ENCODE peak calls at places on chromosome 3, in five cellular contexts. One of them, this sample, is unnamed. For H3K4me1, the result is how much of the 10 kb centered on the place peaks cover.

GRCh38 chr3:138833908-138834358 is 795 bp downstream of the PIK3CB start:
- DNase-seq in mucosa of descending colon: no peak
- DNase-seq in tibial artery: no peak
- DNase-seq in body of pancreas: no peak
- DNase-seq in esophagus squamous epithelium: no peak
- DNase-seq in this sample: no peak

GRCh38 chr3:108486910-108487309 is 23.5 kb downstream of the MYH15 start:
- DNase-seq in mucosa of descending colon: no peak
- DNase-seq in tibial artery: no peak
- DNase-seq in body of pancreas: no peak
- DNase-seq in esophagus squamous epithelium: no peak
- DNase-seq in this sample: no peak

GRCh38 chr3:127670761-127671522 is 1.8 kb upstream of the ABTB1 start:
- DNase-seq in mucosa of descending colon: peak
- DNase-seq in tibial artery: peak
- DNase-seq in body of pancreas: no peak
- DNase-seq in esophagus squamous epithelium: no peak
- DNase-seq in this sample: no peak

GRCh38 chr3:40310690-40311089 is 1.2 kb downstream of the EIF1B start:
- DNase-seq in mucosa of descending colon: no peak
- DNase-seq in tibial artery: no peak
- DNase-seq in body of pancreas: no peak
- DNase-seq in esophagus squamous epithelium: no peak
- DNase-seq in this sample: no peak

GRCh38 chr3:16961621-16962205 is 77.0 kb downstream of the PLCL2 start:
- DNase-seq in mucosa of descending colon: no peak
- DNase-seq in tibial artery: no peak
- DNase-seq in body of pancreas: no peak
- DNase-seq in esophagus squamous epithelium: no peak
- DNase-seq in this sample: no peak

GRCh38 chr3:195188530-195188917 is 82.4 kb downstream of the XXYLT1 start:
- DNase-seq in mucosa of descending colon: no peak
- DNase-seq in tibial artery: no peak
- DNase-seq in body of pancreas: no peak
- DNase-seq in esophagus squamous epithelium: no peak
- DNase-seq in this sample: no peak

GRCh38 chr3:106810461-106810733 is 566.8 kb upstream of the CCDC54 start:
- DNase-seq in mucosa of descending colon: no peak
- DNase-seq in tibial artery: no peak
- DNase-seq in body of pancreas: no peak
- DNase-seq in esophagus squamous epithelium: no peak
- DNase-seq in this sample: no peak

GRCh38 chr3:134794950-134795775 is at the start of gene EPHB1:
- DNase-seq in mucosa of descending colon: peak
- DNase-seq in tibial artery: peak
- DNase-seq in body of pancreas: peak
- DNase-seq in esophagus squamous epithelium: no peak
- DNase-seq in this sample: peak

GRCh38 chr3:194606941-194607340 is 26.3 kb downstream of the TMEM44 start:
- DNase-seq in mucosa of descending colon: no peak
- DNase-seq in tibial artery: no peak
- DNase-seq in body of pancreas: no peak
- DNase-seq in esophagus squamous epithelium: no peak
- DNase-seq in this sample: no peak

GRCh38 chr3:195911946-195912270 is 3.6 kb upstream of the TNK2 start:
- DNase-seq in mucosa of descending colon: no peak
- DNase-seq in tibial artery: peak
- DNase-seq in body of pancreas: no peak
- DNase-seq in esophagus squamous epithelium: no peak
- DNase-seq in this sample: no peak

GRCh38 chr3:94081880-94082279 is 19.0 kb downstream of the NSUN3 start:
- DNase-seq in mucosa of descending colon: no peak
- DNase-seq in tibial artery: no peak
- DNase-seq in body of pancreas: no peak
- DNase-seq in esophagus squamous epithelium: no peak
- DNase-seq in this sample: no peak

GRCh38 chr3:30631237-30631961 is 25.0 kb downstream of the TGFBR2 start:
- DNase-seq in mucosa of descending colon: peak
- DNase-seq in tibial artery: no peak
- DNase-seq in body of pancreas: no peak
- DNase-seq in esophagus squamous epithelium: no peak
- DNase-seq in this sample: no peak

GRCh38 chr3:158723991-158724390 is 8.3 kb downstream of the RARRES1 start:
- DNase-seq in mucosa of descending colon: no peak
- DNase-seq in tibial artery: no peak
- DNase-seq in body of pancreas: no peak
- DNase-seq in esophagus squamous epithelium: no peak
- DNase-seq in this sample: no peak

GRCh38 chr3:66200147-66200546 is 20.7 kb upstream of the SLC25A26 start:
- DNase-seq in mucosa of descending colon: no peak
- DNase-seq in tibial artery: no peak
- DNase-seq in body of pancreas: no peak
- DNase-seq in esophagus squamous epithelium: no peak
- DNase-seq in this sample: no peak

GRCh38 chr3:76859596-76859995 is 180.3 kb upstream of the ROBO2 start:
- DNase-seq in mucosa of descending colon: no peak
- DNase-seq in tibial artery: no peak
- DNase-seq in body of pancreas: no peak
- DNase-seq in esophagus squamous epithelium: no peak
- DNase-seq in this sample: no peak

GRCh38 chr3:120894285-120894684 is 13.7 kb upstream of the STXBP5L start:
- DNase-seq in mucosa of descending colon: no peak
- DNase-seq in tibial artery: no peak
- DNase-seq in body of pancreas: no peak
- DNase-seq in esophagus squamous epithelium: no peak
- DNase-seq in this sample: no peak

GRCh38 chr3:14284694-14285404 is 106.2 kb downstream of the LSM3 start:
- DNase-seq in mucosa of descending colon: no peak
- DNase-seq in tibial artery: no peak
- DNase-seq in body of pancreas: no peak
- DNase-seq in esophagus squamous epithelium: no peak
- DNase-seq in this sample: no peak

GRCh38 chr3:101865751-101866509 is 16.6 kb downstream of the NFKBIZ start:
- DNase-seq in mucosa of descending colon: no peak
- DNase-seq in tibial artery: no peak
- DNase-seq in body of pancreas: peak
- DNase-seq in esophagus squamous epithelium: no peak
- DNase-seq in this sample: no peak

GRCh38 chr3:115922681-115923347 is 299.5 kb downstream of the GAP43 start:
- DNase-seq in mucosa of descending colon: no peak
- DNase-seq in tibial artery: no peak
- DNase-seq in body of pancreas: no peak
- DNase-seq in esophagus squamous epithelium: no peak
- DNase-seq in this sample: no peak

GRCh38 chr3:127589600-127590281 is 792 bp downstream of the TPRA1 start:
- DNase-seq in mucosa of descending colon: peak
- DNase-seq in tibial artery: peak
- DNase-seq in body of pancreas: peak
- DNase-seq in esophagus squamous epithelium: no peak
- DNase-seq in this sample: no peak

GRCh38 chr3:172846706-172847105 is 96.2 kb downstream of the ECT2 start:
- DNase-seq in mucosa of descending colon: no peak
- DNase-seq in tibial artery: no peak
- DNase-seq in body of pancreas: no peak
- DNase-seq in esophagus squamous epithelium: no peak
- DNase-seq in this sample: peak

GRCh38 chr3:40054568-40055222 is 245.3 kb downstream of the MYRIP start:
- DNase-seq in mucosa of descending colon: no peak
- DNase-seq in tibial artery: no peak
- DNase-seq in body of pancreas: no peak
- DNase-seq in esophagus squamous epithelium: no peak
- DNase-seq in this sample: no peak

GRCh38 chr3:130941793-130942192 is 47.9 kb downstream of the ATP2C1 start:
- DNase-seq in mucosa of descending colon: no peak
- DNase-seq in tibial artery: no peak
- DNase-seq in body of pancreas: no peak
- DNase-seq in esophagus squamous epithelium: no peak
- DNase-seq in this sample: no peak

GRCh38 chr3:159532577-159532976 is 456.1 kb upstream of the IL12A start:
- DNase-seq in mucosa of descending colon: no peak
- DNase-seq in tibial artery: no peak
- DNase-seq in body of pancreas: no peak
- DNase-seq in esophagus squamous epithelium: no peak
- DNase-seq in this sample: no peak

GRCh38 chr3:55165704-55166103 is 237.8 kb upstream of the LRTM1 start:
- DNase-seq in mucosa of descending colon: no peak
- DNase-seq in tibial artery: no peak
- DNase-seq in body of pancreas: no peak
- DNase-seq in esophagus squamous epithelium: no peak
- DNase-seq in this sample: no peak

GRCh38 chr3:150140614-150141321 is 170.1 kb upstream of the PFN2 start:
- DNase-seq in mucosa of descending colon: no peak
- DNase-seq in tibial artery: no peak
- DNase-seq in body of pancreas: peak
- DNase-seq in esophagus squamous epithelium: no peak
- DNase-seq in this sample: no peak

GRCh38 chr3:134652886-134653630 is 2.2 kb upstream of the KY start:
- DNase-seq in mucosa of descending colon: no peak
- DNase-seq in tibial artery: no peak
- DNase-seq in body of pancreas: no peak
- DNase-seq in esophagus squamous epithelium: no peak
- DNase-seq in this sample: no peak

GRCh38 chr3:50811893-50812292 is 137.2 kb downstream of the DOCK3 start:
- DNase-seq in mucosa of descending colon: no peak
- DNase-seq in tibial artery: no peak
- DNase-seq in body of pancreas: no peak
- DNase-seq in esophagus squamous epithelium: no peak
- DNase-seq in this sample: no peak

GRCh38 chr3:50817756-50818518 is 143.2 kb downstream of the DOCK3 start:
- DNase-seq in mucosa of descending colon: no peak
- DNase-seq in tibial artery: no peak
- DNase-seq in body of pancreas: no peak
- DNase-seq in esophagus squamous epithelium: no peak
- DNase-seq in this sample: no peak

GRCh38 chr3:50816896-50817295 is 142.2 kb downstream of the DOCK3 start:
- DNase-seq in mucosa of descending colon: no peak
- DNase-seq in tibial artery: no peak
- DNase-seq in body of pancreas: no peak
- DNase-seq in esophagus squamous epithelium: no peak
- DNase-seq in this sample: no peak

DNA sequence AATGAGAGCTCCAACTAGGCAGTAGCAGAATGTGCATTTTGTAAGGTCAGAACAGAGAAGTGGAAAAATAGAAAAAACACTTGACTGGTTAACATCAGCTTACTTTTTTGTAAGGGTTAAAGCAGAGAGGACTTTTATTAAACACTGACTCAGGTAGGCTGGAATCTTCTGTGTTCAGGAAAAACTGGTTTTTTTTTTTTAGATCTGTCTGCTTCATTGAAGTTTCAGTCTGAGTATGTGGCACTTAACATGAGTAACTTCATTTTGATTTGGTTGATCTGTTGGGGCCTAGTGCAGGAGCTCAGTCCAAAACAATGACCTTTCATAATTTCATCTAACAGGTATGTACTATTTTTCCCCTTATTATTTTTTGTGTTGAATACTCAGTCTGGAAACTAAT is 141.1 kb downstream of the DOCK3 start:
- DNase-seq in mucosa of descending colon: no peak
- DNase-seq in tibial artery: no peak
- DNase-seq in body of pancreas: no peak
- DNase-seq in esophagus squamous epithelium: no peak
- DNase-seq in this sample: no peak
- H3K4me1 ChIP-seq in mucosa of descending colon: under half
- H3K4me1 ChIP-seq in tibial artery: under half
- H3K4me1 ChIP-seq in body of pancreas: under half
- H3K4me1 ChIP-seq in esophagus squamous epithelium: under half
- H3K4me1 ChIP-seq in this sample: under half

DNA sequence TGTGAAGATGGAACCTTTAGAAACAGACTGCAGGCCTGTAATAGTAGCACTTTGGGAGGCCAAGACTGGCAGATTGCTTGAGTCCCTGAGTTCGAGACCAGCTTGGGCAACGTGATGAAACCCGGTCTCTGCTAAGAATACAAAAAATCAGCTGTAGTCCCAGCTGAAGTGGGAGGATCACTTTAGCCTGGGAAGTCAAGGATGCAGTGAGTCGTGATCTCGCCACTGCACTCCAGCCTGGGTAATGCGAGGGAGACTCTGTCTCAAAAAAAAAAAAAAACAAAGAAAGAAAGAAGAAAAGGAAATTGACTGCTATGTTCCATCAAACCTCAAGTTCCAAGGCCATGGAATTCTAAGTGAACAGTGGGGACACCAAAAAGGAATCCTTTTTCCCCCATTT is 2.2 kb downstream of the EOGT start:
- DNase-seq in mucosa of descending colon: no peak
- DNase-seq in tibial artery: no peak
- DNase-seq in body of pancreas: no peak
- DNase-seq in esophagus squamous epithelium: no peak
- DNase-seq in this sample: no peak
- H3K4me1 ChIP-seq in mucosa of descending colon: under half
- H3K4me1 ChIP-seq in tibial artery: under half
- H3K4me1 ChIP-seq in body of pancreas: under half
- H3K4me1 ChIP-seq in esophagus squamous epithelium: under half
- H3K4me1 ChIP-seq in this sample: under half

GRCh38 chr3:41893977-41894376 is 67.9 kb downstream of the ULK4 start:
- DNase-seq in mucosa of descending colon: no peak
- DNase-seq in tibial artery: no peak
- DNase-seq in body of pancreas: peak
- DNase-seq in esophagus squamous epithelium: no peak
- DNase-seq in this sample: peak
- H3K4me1 ChIP-seq in mucosa of descending colon: under half
- H3K4me1 ChIP-seq in tibial artery: under half
- H3K4me1 ChIP-seq in body of pancreas: under half
- H3K4me1 ChIP-seq in esophagus squamous epithelium: under half
- H3K4me1 ChIP-seq in this sample: under half

DNA sequence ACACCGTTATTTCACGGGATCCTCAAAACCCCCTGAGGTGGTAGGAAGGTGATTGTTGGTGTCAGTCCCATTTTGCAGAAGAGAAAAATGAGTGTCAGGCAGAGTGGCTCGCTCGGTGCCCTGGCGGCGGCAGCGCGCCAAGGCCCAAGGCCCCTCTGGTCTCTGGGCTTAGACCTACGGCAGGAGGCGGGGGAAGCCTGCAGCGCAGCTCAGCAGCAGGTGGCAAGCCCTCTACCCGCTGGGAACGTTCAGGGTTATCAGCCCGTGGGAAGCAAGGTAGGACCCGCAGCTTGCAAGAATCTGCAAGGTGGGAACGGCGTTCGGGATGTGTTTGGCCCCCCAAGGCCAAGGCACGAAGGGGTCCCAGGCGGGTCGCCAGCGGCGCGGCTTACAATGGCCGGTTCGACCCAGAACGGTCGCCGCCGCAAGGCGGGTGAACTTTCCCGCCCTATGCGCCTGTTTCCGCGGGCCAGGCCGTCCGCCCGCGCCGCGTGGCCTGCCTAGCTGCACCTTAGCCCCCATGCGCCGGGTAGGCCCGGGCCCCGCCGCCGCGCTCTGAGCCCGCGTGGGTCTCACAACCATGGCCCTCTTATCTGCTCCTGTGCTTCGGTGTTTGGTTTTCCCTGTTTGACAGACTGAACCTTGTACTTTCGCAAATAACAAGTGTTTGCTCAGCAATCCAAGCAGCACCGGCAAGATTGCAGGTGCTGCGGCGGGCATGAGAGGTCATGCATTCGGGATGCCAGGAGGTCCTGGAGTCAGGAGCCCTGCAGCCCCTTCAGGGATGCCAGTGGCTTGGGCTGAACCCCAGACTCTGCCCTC is 39.7 kb downstream of the CCNL1 start:
- DNase-seq in mucosa of descending colon: peak
- DNase-seq in tibial artery: no peak
- DNase-seq in body of pancreas: peak
- DNase-seq in esophagus squamous epithelium: no peak
- DNase-seq in this sample: no peak
- H3K4me1 ChIP-seq in mucosa of descending colon: under half
- H3K4me1 ChIP-seq in tibial artery: under half
- H3K4me1 ChIP-seq in body of pancreas: half or more
- H3K4me1 ChIP-seq in esophagus squamous epithelium: under half
- H3K4me1 ChIP-seq in this sample: under half